ENCODE peak calls at places on chromosomes 1 and 21, in ten cellular contexts. One of them, this sample, is unnamed.

GRCh38 chr1:178864326-178864725 is 6.6 kb downstream of the ANGPTL1 start:
- DNase-seq in AG04450: no peak
- DNase-seq in NB4: no peak
- DNase-seq in HL-60: no peak
- DNase-seq in right atrium auricular region: no peak
- DNase-seq in lower leg skin: no peak
- DNase-seq in gastrocnemius medialis: no peak
- DNase-seq in colonic mucosa: no peak
- DNase-seq in heart left ventricle: no peak
- DNase-seq in right lobe of liver: no peak
- DNase-seq in this sample: no peak

GRCh38 chr1:117501275-117501674 is 104.6 kb upstream of the TENT5C start:
- DNase-seq in HL-60: no peak
- DNase-seq in NB4: no peak
- DNase-seq in right lobe of liver: no peak
- DNase-seq in colonic mucosa: no peak
- DNase-seq in AG04450: peak
- DNase-seq in heart left ventricle: no peak
- DNase-seq in gastrocnemius medialis: no peak
- DNase-seq in lower leg skin: no peak
- DNase-seq in right atrium auricular region: no peak
- DNase-seq in this sample: no peak

GRCh38 chr1:107787299-107787698 is 177.7 kb downstream of the VAV3 start:
- DNase-seq in gastrocnemius medialis: no peak
- DNase-seq in HL-60: no peak
- DNase-seq in right lobe of liver: no peak
- DNase-seq in colonic mucosa: no peak
- DNase-seq in NB4: peak
- DNase-seq in lower leg skin: no peak
- DNase-seq in AG04450: no peak
- DNase-seq in heart left ventricle: no peak
- DNase-seq in right atrium auricular region: no peak
- DNase-seq in this sample: no peak

GRCh38 chr1:11680270-11681070 is 478 bp downstream of the MAD2L2 start:
- DNase-seq in right atrium auricular region: no peak
- DNase-seq in right lobe of liver: no peak
- DNase-seq in lower leg skin: peak
- DNase-seq in HL-60: no peak
- DNase-seq in NB4: no peak
- DNase-seq in AG04450: no peak
- DNase-seq in gastrocnemius medialis: no peak
- DNase-seq in colonic mucosa: no peak
- DNase-seq in heart left ventricle: no peak
- DNase-seq in this sample: no peak

GRCh38 chr1:16625497-16626408 is 12.4 kb upstream of the NBPF1 start:
- DNase-seq in HL-60: no peak
- DNase-seq in gastrocnemius medialis: no peak
- DNase-seq in heart left ventricle: peak
- DNase-seq in NB4: no peak
- DNase-seq in lower leg skin: peak
- DNase-seq in right lobe of liver: peak
- DNase-seq in AG04450: no peak
- DNase-seq in right atrium auricular region: no peak
- DNase-seq in colonic mucosa: no peak
- DNase-seq in this sample: no peak

GRCh38 chr21:36535618-36536241 is 55.8 kb upstream of the CLDN14 start:
- DNase-seq in right atrium auricular region: no peak
- DNase-seq in NB4: no peak
- DNase-seq in gastrocnemius medialis: no peak
- DNase-seq in right lobe of liver: no peak
- DNase-seq in HL-60: no peak
- DNase-seq in colonic mucosa: no peak
- DNase-seq in lower leg skin: peak
- DNase-seq in heart left ventricle: no peak
- DNase-seq in AG04450: no peak
- DNase-seq in this sample: no peak

GRCh38 chr1:4171480-4172450 is 271.7 kb upstream of the C1orf174 start:
- DNase-seq in heart left ventricle: no peak
- DNase-seq in gastrocnemius medialis: no peak
- DNase-seq in colonic mucosa: no peak
- DNase-seq in NB4: no peak
- DNase-seq in AG04450: no peak
- DNase-seq in right lobe of liver: no peak
- DNase-seq in lower leg skin: peak
- DNase-seq in right atrium auricular region: no peak
- DNase-seq in HL-60: no peak
- DNase-seq in this sample: no peak

GRCh38 chr1:192539450-192540132 is 36.0 kb upstream of the RGS1 start:
- DNase-seq in AG04450: peak
- DNase-seq in right atrium auricular region: no peak
- DNase-seq in heart left ventricle: no peak
- DNase-seq in lower leg skin: no peak
- DNase-seq in right lobe of liver: no peak
- DNase-seq in NB4: no peak
- DNase-seq in colonic mucosa: no peak
- DNase-seq in HL-60: no peak
- DNase-seq in gastrocnemius medialis: no peak
- DNase-seq in this sample: peak

GRCh38 chr1:204921855-204922516 is 51.3 kb downstream of the NFASC start:
- DNase-seq in AG04450: no peak
- DNase-seq in right atrium auricular region: no peak
- DNase-seq in HL-60: no peak
- DNase-seq in NB4: no peak
- DNase-seq in heart left ventricle: no peak
- DNase-seq in right lobe of liver: no peak
- DNase-seq in colonic mucosa: no peak
- DNase-seq in lower leg skin: peak
- DNase-seq in gastrocnemius medialis: no peak
- DNase-seq in this sample: no peak

GRCh38 chr1:4518621-4519020 is 135.8 kb upstream of the AJAP1 start:
- DNase-seq in right lobe of liver: no peak
- DNase-seq in gastrocnemius medialis: no peak
- DNase-seq in AG04450: no peak
- DNase-seq in NB4: no peak
- DNase-seq in lower leg skin: no peak
- DNase-seq in HL-60: no peak
- DNase-seq in right atrium auricular region: no peak
- DNase-seq in colonic mucosa: no peak
- DNase-seq in heart left ventricle: no peak
- DNase-seq in this sample: no peak

GRCh38 chr1:54337928-54338327 is 68.3 kb downstream of the SSBP3 start:
- DNase-seq in right atrium auricular region: no peak
- DNase-seq in colonic mucosa: no peak
- DNase-seq in heart left ventricle: no peak
- DNase-seq in gastrocnemius medialis: no peak
- DNase-seq in AG04450: no peak
- DNase-seq in right lobe of liver: no peak
- DNase-seq in lower leg skin: no peak
- DNase-seq in HL-60: no peak
- DNase-seq in NB4: no peak
- DNase-seq in this sample: no peak

GRCh38 chr21:32578107-32578691 is 7.1 kb downstream of the TCP10L start:
- DNase-seq in heart left ventricle: no peak
- DNase-seq in right atrium auricular region: no peak
- DNase-seq in lower leg skin: peak
- DNase-seq in AG04450: no peak
- DNase-seq in right lobe of liver: no peak
- DNase-seq in colonic mucosa: peak
- DNase-seq in HL-60: no peak
- DNase-seq in gastrocnemius medialis: no peak
- DNase-seq in NB4: peak
- DNase-seq in this sample: no peak

GRCh38 chr1:26820784-26821269 is 5.7 kb upstream of the ZDHHC18 start:
- DNase-seq in HL-60: no peak
- DNase-seq in right lobe of liver: no peak
- DNase-seq in colonic mucosa: peak
- DNase-seq in gastrocnemius medialis: no peak
- DNase-seq in heart left ventricle: no peak
- DNase-seq in AG04450: no peak
- DNase-seq in lower leg skin: no peak
- DNase-seq in NB4: peak
- DNase-seq in right atrium auricular region: no peak
- DNase-seq in this sample: no peak

GRCh38 chr1:63379583-63379982 is 12.2 kb downstream of the ALG6 start:
- DNase-seq in NB4: no peak
- DNase-seq in heart left ventricle: no peak
- DNase-seq in gastrocnemius medialis: no peak
- DNase-seq in AG04450: no peak
- DNase-seq in right lobe of liver: no peak
- DNase-seq in lower leg skin: no peak
- DNase-seq in colonic mucosa: no peak
- DNase-seq in HL-60: no peak
- DNase-seq in right atrium auricular region: no peak
- DNase-seq in this sample: no peak

GRCh38 chr1:221991221-221991620 is 249.3 kb upstream of the DUSP10 start:
- DNase-seq in gastrocnemius medialis: no peak
- DNase-seq in colonic mucosa: no peak
- DNase-seq in right lobe of liver: no peak
- DNase-seq in HL-60: no peak
- DNase-seq in right atrium auricular region: no peak
- DNase-seq in AG04450: no peak
- DNase-seq in heart left ventricle: no peak
- DNase-seq in NB4: no peak
- DNase-seq in lower leg skin: no peak
- DNase-seq in this sample: peak

GRCh38 chr1:184911103-184911502 is 63.2 kb downstream of the NIBAN1 start:
- DNase-seq in gastrocnemius medialis: no peak
- DNase-seq in AG04450: no peak
- DNase-seq in right atrium auricular region: no peak
- DNase-seq in NB4: no peak
- DNase-seq in colonic mucosa: no peak
- DNase-seq in HL-60: no peak
- DNase-seq in lower leg skin: no peak
- DNase-seq in heart left ventricle: no peak
- DNase-seq in right lobe of liver: no peak
- DNase-seq in this sample: no peak

GRCh38 chr1:75083848-75084514 is 50.2 kb upstream of the LHX8 start:
- DNase-seq in NB4: no peak
- DNase-seq in colonic mucosa: no peak
- DNase-seq in gastrocnemius medialis: no peak
- DNase-seq in HL-60: no peak
- DNase-seq in lower leg skin: no peak
- DNase-seq in heart left ventricle: no peak
- DNase-seq in right lobe of liver: no peak
- DNase-seq in right atrium auricular region: no peak
- DNase-seq in AG04450: no peak
- DNase-seq in this sample: peak

GRCh38 chr1:25695066-25695990 is 78.7 kb downstream of the MAN1C1 start:
- DNase-seq in AG04450: peak
- DNase-seq in right atrium auricular region: peak
- DNase-seq in colonic mucosa: peak
- DNase-seq in HL-60: peak
- DNase-seq in right lobe of liver: peak
- DNase-seq in lower leg skin: peak
- DNase-seq in gastrocnemius medialis: peak
- DNase-seq in heart left ventricle: peak
- DNase-seq in NB4: peak
- DNase-seq in this sample: peak

GRCh38 chr1:91640877-91641526 is 140.4 kb downstream of the CDC7 start:
- DNase-seq in right lobe of liver: no peak
- DNase-seq in NB4: no peak
- DNase-seq in right atrium auricular region: no peak
- DNase-seq in HL-60: no peak
- DNase-seq in AG04450: no peak
- DNase-seq in colonic mucosa: no peak
- DNase-seq in gastrocnemius medialis: no peak
- DNase-seq in lower leg skin: no peak
- DNase-seq in heart left ventricle: no peak
- DNase-seq in this sample: no peak

GRCh38 chr1:57422271-57423134 is 1.4 kb downstream of the DAB1 start:
- DNase-seq in right lobe of liver: no peak
- DNase-seq in NB4: no peak
- DNase-seq in colonic mucosa: no peak
- DNase-seq in gastrocnemius medialis: no peak
- DNase-seq in right atrium auricular region: no peak
- DNase-seq in lower leg skin: no peak
- DNase-seq in HL-60: no peak
- DNase-seq in heart left ventricle: peak
- DNase-seq in AG04450: no peak
- DNase-seq in this sample: no peak
- H3K4me3 ChIP-seq in right lobe of liver: no peak
- H3K4me3 ChIP-seq in NB4: no peak
- H3K4me3 ChIP-seq in colonic mucosa: no peak
- H3K4me3 ChIP-seq in gastrocnemius medialis: peak
- H3K4me3 ChIP-seq in right atrium auricular region: peak
- H3K4me3 ChIP-seq in lower leg skin: no peak
- H3K4me3 ChIP-seq in HL-60: no peak
- H3K4me3 ChIP-seq in heart left ventricle: peak
- H3K4me3 ChIP-seq in AG04450: peak
- H3K4me3 ChIP-seq in this sample: peak

GRCh38 chr1:225681231-225681630 is 28.3 kb upstream of the ENAH start:
- DNase-seq in heart left ventricle: no peak
- DNase-seq in colonic mucosa: no peak
- DNase-seq in right atrium auricular region: no peak
- DNase-seq in HL-60: no peak
- DNase-seq in gastrocnemius medialis: no peak
- DNase-seq in AG04450: no peak
- DNase-seq in lower leg skin: no peak
- DNase-seq in right lobe of liver: no peak
- DNase-seq in NB4: no peak
- DNase-seq in this sample: no peak
- TF ChIP-seq CTCF in heart left ventricle: no peak
- TF ChIP-seq CTCF in colonic mucosa: no peak
- TF ChIP-seq CTCF in right atrium auricular region: no peak
- TF ChIP-seq CTCF in HL-60: no peak
- TF ChIP-seq CTCF in gastrocnemius medialis: no peak
- TF ChIP-seq CTCF in AG04450: no peak
- TF ChIP-seq CTCF in lower leg skin: no peak
- TF ChIP-seq CTCF in right lobe of liver: no peak
- TF ChIP-seq CTCF in NB4: no peak
- TF ChIP-seq CTCF in this sample: no peak

DNA sequence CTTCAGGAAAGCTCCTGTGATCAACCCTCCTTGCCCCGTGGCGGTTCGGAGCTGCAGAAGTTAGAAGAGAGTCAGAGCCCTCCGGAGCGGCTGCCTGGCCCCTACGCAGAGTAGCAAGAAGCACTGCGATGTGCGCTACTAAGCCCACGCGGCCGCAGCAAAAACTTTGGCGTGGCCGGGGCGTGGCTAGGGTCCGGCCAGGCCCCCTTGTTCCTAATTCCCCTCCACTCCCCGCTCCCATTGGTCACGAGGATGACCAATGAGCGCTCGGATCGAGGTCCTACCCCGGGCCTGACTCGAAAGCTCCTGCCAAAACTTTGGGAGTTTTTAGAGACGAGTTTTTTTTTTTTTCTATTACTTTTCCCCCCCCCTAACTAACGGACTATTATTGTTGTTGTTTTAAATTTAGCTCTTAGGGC is at the start of gene HLX:
- DNase-seq in AG04450: peak
- DNase-seq in HL-60: peak
- DNase-seq in colonic mucosa: peak
- DNase-seq in heart left ventricle: peak
- DNase-seq in lower leg skin: peak
- DNase-seq in NB4: peak
- DNase-seq in right lobe of liver: peak
- DNase-seq in gastrocnemius medialis: peak
- DNase-seq in right atrium auricular region: peak
- DNase-seq in this sample: peak
- H3K4me3 ChIP-seq in AG04450: peak
- H3K4me3 ChIP-seq in HL-60: peak
- H3K4me3 ChIP-seq in colonic mucosa: peak
- H3K4me3 ChIP-seq in heart left ventricle: peak
- H3K4me3 ChIP-seq in lower leg skin: peak
- H3K4me3 ChIP-seq in NB4: peak
- H3K4me3 ChIP-seq in right lobe of liver: peak
- H3K4me3 ChIP-seq in gastrocnemius medialis: peak
- H3K4me3 ChIP-seq in right atrium auricular region: peak
- H3K4me3 ChIP-seq in this sample: peak

GRCh38 chr1:226223786-226224244 is 351 bp downstream of the MIXL1 start:
- DNase-seq in NB4: no peak
- DNase-seq in colonic mucosa: peak
- DNase-seq in gastrocnemius medialis: no peak
- DNase-seq in heart left ventricle: no peak
- DNase-seq in AG04450: no peak
- DNase-seq in right lobe of liver: no peak
- DNase-seq in right atrium auricular region: no peak
- DNase-seq in HL-60: peak
- DNase-seq in lower leg skin: no peak
- DNase-seq in this sample: no peak
- TF ChIP-seq CTCF in NB4: no peak
- TF ChIP-seq CTCF in colonic mucosa: no peak
- TF ChIP-seq CTCF in gastrocnemius medialis: no peak
- TF ChIP-seq CTCF in heart left ventricle: no peak
- TF ChIP-seq CTCF in AG04450: no peak
- TF ChIP-seq CTCF in right lobe of liver: no peak
- TF ChIP-seq CTCF in right atrium auricular region: no peak
- TF ChIP-seq CTCF in HL-60: no peak
- TF ChIP-seq CTCF in lower leg skin: no peak
- TF ChIP-seq CTCF in this sample: no peak

This sample was measured in BJ.